ENCODE peak calls at places on chromosome 19, in seven cellular contexts. O is lower lobe of right lung; Z is endodermal cell; S is fibroblast of pulmonary artery; U is CD8-positive, alpha-beta T cell; A is WTC11; V is BJ. P is an unnamed sample.

GRCh38 chr19:3576696-3577443 is 4.1 kb downstream of the HMG20B start:
- DNase-seq in V (no peak), U (no peak), Z (peak; percentile 95), S (peak; percentile 73), A (peak; percentile 91), O (no peak), P (no peak)

GRCh38 chr19:31312004-31312403 is 37.2 kb downstream of the TSHZ3 start:
- DNase-seq in U (no peak), A (no peak), O (no peak), Z (no peak), V (peak; percentile 27), S (peak; percentile 92), P (no peak)

GRCh38 chr19:3068071-3068470 is 5.8 kb upstream of the TLE5 start:
- DNase-seq in V (no peak), S (no peak), O (no peak), U (no peak), A (no peak), Z (no peak), P (peak; percentile 73)

GRCh38 chr19:3115916-3116602 is 19.8 kb upstream of the GNA15 start:
- DNase-seq in A (peak; percentile 38), Z (peak; percentile 80), V (no peak), O (no peak), S (no peak), U (no peak), P (no peak)

GRCh38 chr19:16379521-16380313 is 55.1 kb downstream of the KLF2 start:
- DNase-seq in V (no peak), Z (no peak), U (no peak), O (no peak), S (no peak), A (no peak), P (no peak)

GRCh38 chr19:42424712-42425131 is 2.5 kb downstream of the LIPE start:
- DNase-seq in O (no peak), Z (peak; percentile 75), V (no peak), S (no peak), A (peak; percentile 58), U (no peak), P (no peak)

GRCh38 chr19:55679343-55680257 is 4.6 kb downstream of the EPN1 start:
- DNase-seq in U (no peak), A (no peak), O (peak; percentile 43), V (no peak), S (no peak), Z (no peak), P (no peak)

GRCh38 chr19:58317481-58318072 is 9.2 kb upstream of the ZSCAN22 start:
- DNase-seq in A (no peak), U (no peak), V (no peak), Z (peak; percentile 68), S (peak; percentile 67), O (no peak), P (no peak)

GRCh38 chr19:58294743-58295374 is 10.3 kb upstream of the ERVK3-1 start:
- DNase-seq in S (no peak), U (no peak), V (no peak), O (no peak), A (no peak), Z (no peak), P (no peak)

DNA sequence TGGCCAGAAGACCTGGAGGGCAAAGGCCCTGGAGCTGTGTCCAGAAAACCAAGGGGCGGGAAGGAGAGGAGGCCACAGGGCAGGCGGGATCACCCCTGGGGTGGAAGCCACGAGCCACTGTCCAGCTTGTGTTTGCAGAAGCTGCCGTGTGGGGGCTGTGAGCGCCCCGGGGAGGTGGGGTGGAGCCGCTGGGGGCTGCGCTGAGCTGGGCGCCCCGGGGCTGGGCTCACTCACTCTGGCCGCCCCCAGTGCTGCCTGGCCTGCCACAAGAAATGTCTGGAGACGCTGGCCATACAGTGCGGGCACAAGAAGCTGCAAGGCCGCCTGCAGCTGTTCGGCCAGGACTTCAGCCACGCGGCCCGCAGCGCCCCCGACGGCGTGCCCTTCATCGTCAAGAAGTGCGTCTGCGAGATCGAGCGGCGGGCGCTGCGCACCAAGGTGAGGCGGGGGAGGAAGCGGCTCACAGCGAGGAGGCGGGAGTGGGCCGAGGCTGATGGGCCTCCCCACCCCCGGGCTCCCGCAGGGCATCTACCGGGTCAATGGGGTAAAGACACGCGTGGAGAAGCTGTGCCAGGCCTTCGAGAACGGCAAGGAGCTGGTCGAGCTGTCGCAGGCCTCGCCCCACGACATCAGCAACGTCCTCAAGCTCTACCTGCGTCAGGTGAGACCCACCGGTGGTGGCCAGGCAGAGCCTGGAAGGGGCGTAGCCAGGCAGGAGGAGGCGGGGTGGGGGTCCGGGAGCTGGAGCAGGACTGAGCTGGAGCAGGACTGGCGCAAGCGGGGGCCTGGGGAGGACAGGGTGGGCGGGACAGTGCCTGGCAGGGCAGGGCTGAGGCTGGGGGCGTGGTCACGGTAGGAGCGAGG is 13.6 kb downstream of the POLR2E start:
- DNase-seq in Z (no peak), S (no peak), U (no peak), V (no peak), O (no peak), A (peak; percentile 46), P (no peak)
- TF ChIP-seq CTCF in Z (peak; percentile 62), S (no peak), U (no peak), V (no peak), O (no peak), A (no peak), P (peak; percentile 43)

GRCh38 chr19:11673608-11674041 is 65.1 kb downstream of the ZNF823 start:
- DNase-seq in V (no peak), A (peak; percentile 84), Z (peak; percentile 93), O (peak; percentile 72), U (peak; percentile 13), S (peak; percentile 75), P (peak; percentile 33)
- TF ChIP-seq CTCF in V (peak; percentile 80), A (peak; percentile 46), Z (peak; percentile 95), O (peak; percentile 86), U (no peak), S (peak; percentile 95), P (peak; percentile 72)

GRCh38 chr19:11019262-11019661 is 58.4 kb downstream of the SMARCA4 start:
- DNase-seq in O (no peak), Z (no peak), U (no peak), V (no peak), S (no peak), A (no peak), P (no peak)

GRCh38 chr19:11018179-11018578 is 57.3 kb downstream of the SMARCA4 start:
- DNase-seq in Z (no peak), S (no peak), O (no peak), A (no peak), U (no peak), V (no peak), P (no peak)

GRCh38 chr19:11018743-11019142 is 57.9 kb downstream of the SMARCA4 start:
- DNase-seq in S (no peak), U (no peak), Z (no peak), O (peak; percentile 76), A (no peak), V (no peak), P (no peak)

GRCh38 chr19:11016591-11016990 is 55.8 kb downstream of the SMARCA4 start:
- DNase-seq in U (no peak), V (no peak), O (no peak), Z (no peak), A (no peak), S (no peak), P (no peak)

GRCh38 chr19:11017275-11018035 is 56.6 kb downstream of the SMARCA4 start:
- DNase-seq in S (no peak), V (no peak), Z (no peak), A (no peak), U (no peak), O (no peak), P (no peak)
- TF ChIP-seq CTCF in S (no peak), V (no peak), Z (no peak), A (no peak), U (no peak), O (no peak), P (no peak)

GRCh38 chr19:4713384-4713951 is 10.2 kb downstream of the DPP9 start:
- DNase-seq in V (peak; percentile 77), S (peak; percentile 93), O (no peak), A (no peak), U (no peak), Z (no peak), P (no peak)
- TF ChIP-seq CTCF in V (no peak), S (no peak), O (no peak), A (no peak), U (no peak), Z (no peak), P (no peak)

GRCh38 chr19:45902651-45903625 is 525 bp upstream of the MYPOP start:
- DNase-seq in O (peak; percentile 99), A (peak; percentile 99), Z (peak; percentile 100), U (peak; percentile 99), V (peak; percentile 81), S (peak; percentile 98), P (peak; percentile 99)
- TF ChIP-seq CTCF in O (no peak), A (no peak), Z (no peak), U (no peak), V (no peak), S (no peak), P (peak; percentile 11)

GRCh38 chr19:17946965-17947784 is 14.4 kb downstream of the CCDC124 start:
- DNase-seq in V (no peak), U (no peak), O (no peak), A (no peak), Z (no peak), S (no peak), P (no peak)
- TF ChIP-seq CTCF in V (peak; percentile 21), U (no peak), O (no peak), A (no peak), Z (no peak), S (no peak), P (no peak)